ENCODE peak calls at places on chromosomes 2 and 18, in eight cellular contexts. One of them, this sample, is unnamed. For H3K9me3 and H3K4me1, the result is how much of the 10 kb centered on the place peaks cover.

GRCh38 chr2:128411431-128411830 is 92.8 kb upstream of the HS6ST1 start:
- DNase-seq in colonic mucosa: peak
- DNase-seq in fibroblast of lung: no peak
- DNase-seq in heart left ventricle: peak
- DNase-seq in neural progenitor cell: no peak
- DNase-seq in PC-3: no peak
- DNase-seq in upper lobe of right lung: peak
- DNase-seq in breast epithelium: no peak
- DNase-seq in this sample: no peak

GRCh38 chr2:152740743-152741328 is 22.4 kb downstream of the ARL6IP6 start:
- DNase-seq in fibroblast of lung: peak
- DNase-seq in neural progenitor cell: peak
- DNase-seq in PC-3: peak
- DNase-seq in heart left ventricle: no peak
- DNase-seq in breast epithelium: no peak
- DNase-seq in upper lobe of right lung: no peak
- DNase-seq in colonic mucosa: no peak
- DNase-seq in this sample: no peak

GRCh38 chr2:10329880-10330699 is 27.4 kb downstream of the HPCAL1 start:
- DNase-seq in breast epithelium: no peak
- DNase-seq in PC-3: peak
- DNase-seq in neural progenitor cell: no peak
- DNase-seq in heart left ventricle: no peak
- DNase-seq in upper lobe of right lung: no peak
- DNase-seq in fibroblast of lung: peak
- DNase-seq in colonic mucosa: no peak
- DNase-seq in this sample: no peak

GRCh38 chr2:47336259-47337238 is 66.4 kb upstream of the MSH2 start:
- DNase-seq in fibroblast of lung: no peak
- DNase-seq in neural progenitor cell: no peak
- DNase-seq in breast epithelium: no peak
- DNase-seq in colonic mucosa: peak
- DNase-seq in heart left ventricle: no peak
- DNase-seq in PC-3: no peak
- DNase-seq in upper lobe of right lung: no peak
- DNase-seq in this sample: no peak

GRCh38 chr2:186713664-186714063 is 19.8 kb downstream of the FAM171B start:
- DNase-seq in fibroblast of lung: no peak
- DNase-seq in PC-3: no peak
- DNase-seq in colonic mucosa: no peak
- DNase-seq in neural progenitor cell: no peak
- DNase-seq in breast epithelium: no peak
- DNase-seq in upper lobe of right lung: no peak
- DNase-seq in heart left ventricle: no peak
- DNase-seq in this sample: no peak

GRCh38 chr2:215505044-215505786 is 69.3 kb upstream of the FN1 start:
- DNase-seq in breast epithelium: no peak
- DNase-seq in neural progenitor cell: no peak
- DNase-seq in fibroblast of lung: peak
- DNase-seq in PC-3: no peak
- DNase-seq in heart left ventricle: no peak
- DNase-seq in upper lobe of right lung: no peak
- DNase-seq in colonic mucosa: peak
- DNase-seq in this sample: no peak

GRCh38 chr2:97914691-97915213 is 81.0 kb downstream of the TMEM131 start:
- DNase-seq in colonic mucosa: no peak
- DNase-seq in fibroblast of lung: peak
- DNase-seq in upper lobe of right lung: no peak
- DNase-seq in PC-3: no peak
- DNase-seq in neural progenitor cell: no peak
- DNase-seq in heart left ventricle: no peak
- DNase-seq in breast epithelium: no peak
- DNase-seq in this sample: no peak

GRCh38 chr2:178924817-178925216 is 117.6 kb upstream of the TTN start:
- DNase-seq in fibroblast of lung: no peak
- DNase-seq in heart left ventricle: no peak
- DNase-seq in colonic mucosa: no peak
- DNase-seq in neural progenitor cell: no peak
- DNase-seq in PC-3: peak
- DNase-seq in upper lobe of right lung: no peak
- DNase-seq in breast epithelium: no peak
- DNase-seq in this sample: no peak

GRCh38 chr2:48482774-48483173 is 47.2 kb upstream of the STON1 start:
- DNase-seq in upper lobe of right lung: no peak
- DNase-seq in neural progenitor cell: no peak
- DNase-seq in fibroblast of lung: peak
- DNase-seq in heart left ventricle: no peak
- DNase-seq in breast epithelium: no peak
- DNase-seq in colonic mucosa: no peak
- DNase-seq in PC-3: no peak
- DNase-seq in this sample: no peak

GRCh38 chr2:10249798-10250197 is 52.9 kb upstream of the HPCAL1 start:
- DNase-seq in breast epithelium: no peak
- DNase-seq in PC-3: no peak
- DNase-seq in neural progenitor cell: no peak
- DNase-seq in heart left ventricle: no peak
- DNase-seq in colonic mucosa: no peak
- DNase-seq in upper lobe of right lung: no peak
- DNase-seq in fibroblast of lung: no peak
- DNase-seq in this sample: no peak

GRCh38 chr2:195659114-195659513 is 2.1 kb downstream of the SLC39A10 start:
- DNase-seq in breast epithelium: no peak
- DNase-seq in colonic mucosa: no peak
- DNase-seq in upper lobe of right lung: no peak
- DNase-seq in PC-3: no peak
- DNase-seq in fibroblast of lung: peak
- DNase-seq in neural progenitor cell: no peak
- DNase-seq in heart left ventricle: no peak
- DNase-seq in this sample: peak

GRCh38 chr2:65416945-65417344 is 15.5 kb downstream of the SPRED2 start:
- DNase-seq in upper lobe of right lung: no peak
- DNase-seq in PC-3: peak
- DNase-seq in neural progenitor cell: no peak
- DNase-seq in breast epithelium: no peak
- DNase-seq in colonic mucosa: peak
- DNase-seq in heart left ventricle: no peak
- DNase-seq in fibroblast of lung: no peak
- DNase-seq in this sample: no peak

GRCh38 chr2:85995648-85996529 is 107.1 kb upstream of the ST3GAL5 start:
- DNase-seq in upper lobe of right lung: no peak
- DNase-seq in heart left ventricle: no peak
- DNase-seq in colonic mucosa: no peak
- DNase-seq in breast epithelium: peak
- DNase-seq in fibroblast of lung: no peak
- DNase-seq in PC-3: no peak
- DNase-seq in neural progenitor cell: no peak
- DNase-seq in this sample: no peak

GRCh38 chr18:59005266-59005665 is 134.4 kb upstream of the SEC11C start:
- DNase-seq in PC-3: peak
- DNase-seq in breast epithelium: no peak
- DNase-seq in heart left ventricle: peak
- DNase-seq in upper lobe of right lung: no peak
- DNase-seq in colonic mucosa: no peak
- DNase-seq in fibroblast of lung: peak
- DNase-seq in neural progenitor cell: no peak
- DNase-seq in this sample: no peak

GRCh38 chr2:33190393-33190937 is 243.7 kb downstream of the LTBP1 start:
- DNase-seq in heart left ventricle: no peak
- DNase-seq in PC-3: no peak
- DNase-seq in breast epithelium: no peak
- DNase-seq in colonic mucosa: no peak
- DNase-seq in neural progenitor cell: no peak
- DNase-seq in upper lobe of right lung: no peak
- DNase-seq in fibroblast of lung: no peak
- DNase-seq in this sample: no peak

GRCh38 chr2:66925128-66925527 is 472.0 kb upstream of the ETAA1 start:
- DNase-seq in upper lobe of right lung: no peak
- DNase-seq in fibroblast of lung: peak
- DNase-seq in PC-3: peak
- DNase-seq in heart left ventricle: no peak
- DNase-seq in colonic mucosa: no peak
- DNase-seq in neural progenitor cell: no peak
- DNase-seq in breast epithelium: no peak
- DNase-seq in this sample: no peak

GRCh38 chr2:84704505-84705244 is 176.2 kb downstream of the TRABD2A start:
- DNase-seq in heart left ventricle: no peak
- DNase-seq in neural progenitor cell: no peak
- DNase-seq in colonic mucosa: peak
- DNase-seq in breast epithelium: no peak
- DNase-seq in fibroblast of lung: peak
- DNase-seq in PC-3: no peak
- DNase-seq in upper lobe of right lung: peak
- DNase-seq in this sample: no peak

GRCh38 chr2:44941551-44942234 is at the start of gene SIX3:
- DNase-seq in breast epithelium: no peak
- DNase-seq in colonic mucosa: no peak
- DNase-seq in fibroblast of lung: no peak
- DNase-seq in neural progenitor cell: peak
- DNase-seq in PC-3: peak
- DNase-seq in heart left ventricle: no peak
- DNase-seq in upper lobe of right lung: no peak
- DNase-seq in this sample: peak

GRCh38 chr2:57210855-57211254 is 835.8 kb upstream of the VRK2 start:
- DNase-seq in heart left ventricle: no peak
- DNase-seq in colonic mucosa: no peak
- DNase-seq in fibroblast of lung: no peak
- DNase-seq in upper lobe of right lung: no peak
- DNase-seq in neural progenitor cell: no peak
- DNase-seq in breast epithelium: no peak
- DNase-seq in PC-3: no peak
- DNase-seq in this sample: no peak
- H3K9me3 ChIP-seq in heart left ventricle: under half
- H3K9me3 ChIP-seq in colonic mucosa: under half
- H3K9me3 ChIP-seq in fibroblast of lung: under half
- H3K9me3 ChIP-seq in upper lobe of right lung: under half
- H3K9me3 ChIP-seq in neural progenitor cell: under half
- H3K9me3 ChIP-seq in breast epithelium: under half
- H3K9me3 ChIP-seq in PC-3: under half
- H3K9me3 ChIP-seq in this sample: under half

DNA sequence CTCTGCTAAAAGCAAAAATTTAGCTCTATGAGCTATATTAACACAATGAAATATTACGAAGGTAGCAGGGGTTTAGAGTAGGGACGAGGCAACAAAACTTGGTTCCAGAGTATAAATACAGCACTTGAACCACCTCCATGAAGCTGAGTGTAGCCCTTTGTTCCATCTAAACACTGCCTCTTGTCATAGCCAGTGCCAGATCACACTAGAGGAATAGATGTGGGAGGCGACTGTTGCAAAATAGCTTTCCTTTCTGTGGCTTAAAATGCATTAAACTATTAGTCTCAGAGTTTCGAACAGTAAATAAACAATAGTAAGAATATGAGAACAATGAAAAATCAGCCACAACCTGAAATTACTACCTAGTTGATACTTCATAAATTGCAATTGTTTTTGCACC is 29.8 kb downstream of the PIEZO2 start:
- DNase-seq in heart left ventricle: no peak
- DNase-seq in colonic mucosa: no peak
- DNase-seq in fibroblast of lung: no peak
- DNase-seq in breast epithelium: no peak
- DNase-seq in PC-3: no peak
- DNase-seq in upper lobe of right lung: no peak
- DNase-seq in neural progenitor cell: no peak
- DNase-seq in this sample: no peak
- H3K4me1 ChIP-seq in heart left ventricle: under half
- H3K4me1 ChIP-seq in colonic mucosa: under half
- H3K4me1 ChIP-seq in fibroblast of lung: under half
- H3K4me1 ChIP-seq in breast epithelium: under half
- H3K4me1 ChIP-seq in PC-3: under half
- H3K4me1 ChIP-seq in upper lobe of right lung: under half
- H3K4me1 ChIP-seq in neural progenitor cell: under half
- H3K4me1 ChIP-seq in this sample: under half

DNA sequence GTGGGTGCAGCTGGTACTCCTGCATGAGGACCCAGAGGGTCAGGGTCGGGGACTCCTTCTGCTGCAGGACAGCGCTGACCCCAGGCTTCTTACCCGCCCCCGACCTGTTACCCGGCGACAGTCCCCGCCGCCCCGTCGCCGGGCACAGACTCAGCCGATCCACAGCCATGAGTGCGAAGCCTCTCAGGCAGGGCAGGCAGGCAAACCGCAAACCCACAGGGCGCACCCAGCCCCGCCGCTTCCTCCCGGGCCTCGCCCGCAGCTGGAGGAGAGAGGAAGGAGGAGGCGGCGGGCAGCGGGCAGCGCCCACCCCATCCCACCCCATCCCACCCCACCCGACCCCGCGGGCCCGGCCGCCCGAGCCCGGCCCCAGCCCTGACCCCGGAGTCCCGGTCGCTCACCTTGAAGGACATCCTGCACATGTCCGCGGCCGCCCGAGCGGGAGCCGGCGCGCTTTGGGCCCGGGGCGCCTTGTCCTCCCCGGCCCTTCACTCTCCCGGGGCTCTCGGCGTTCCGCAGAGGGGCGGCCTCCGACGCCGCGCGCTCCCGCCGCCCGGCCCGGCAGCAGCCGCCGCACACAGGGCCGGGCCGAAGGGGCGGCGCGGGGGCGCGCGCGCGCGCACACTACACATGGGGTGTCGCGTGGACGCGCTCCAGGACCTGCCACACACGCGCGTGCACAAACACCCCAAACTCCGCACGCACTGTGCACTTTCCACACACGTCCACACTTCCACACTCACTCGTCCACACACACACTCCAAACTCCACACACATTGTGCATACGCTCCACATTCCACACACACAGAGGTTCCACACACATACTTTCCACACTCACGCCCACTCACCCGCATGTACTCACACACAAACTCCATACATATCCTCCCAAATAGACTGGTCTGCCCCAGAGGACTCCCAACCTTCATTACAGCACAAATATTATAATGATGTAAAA is at the start of gene ANKRD29:
- DNase-seq in colonic mucosa: peak
- DNase-seq in fibroblast of lung: peak
- DNase-seq in breast epithelium: no peak
- DNase-seq in upper lobe of right lung: peak
- DNase-seq in PC-3: peak
- DNase-seq in heart left ventricle: peak
- DNase-seq in neural progenitor cell: peak
- DNase-seq in this sample: peak
- H3K27ac ChIP-seq in colonic mucosa: no peak
- H3K27ac ChIP-seq in fibroblast of lung: no peak
- H3K27ac ChIP-seq in breast epithelium: peak
- H3K27ac ChIP-seq in upper lobe of right lung: peak
- H3K27ac ChIP-seq in PC-3: peak
- H3K27ac ChIP-seq in heart left ventricle: peak
- H3K27ac ChIP-seq in neural progenitor cell: no peak
- H3K27ac ChIP-seq in this sample: no peak

GRCh38 chr2:162768646-162769045 is 69.9 kb downstream of the KCNH7 start:
- DNase-seq in colonic mucosa: no peak
- DNase-seq in upper lobe of right lung: no peak
- DNase-seq in heart left ventricle: no peak
- DNase-seq in PC-3: no peak
- DNase-seq in neural progenitor cell: peak
- DNase-seq in breast epithelium: no peak
- DNase-seq in fibroblast of lung: no peak
- DNase-seq in this sample: no peak

DNA sequence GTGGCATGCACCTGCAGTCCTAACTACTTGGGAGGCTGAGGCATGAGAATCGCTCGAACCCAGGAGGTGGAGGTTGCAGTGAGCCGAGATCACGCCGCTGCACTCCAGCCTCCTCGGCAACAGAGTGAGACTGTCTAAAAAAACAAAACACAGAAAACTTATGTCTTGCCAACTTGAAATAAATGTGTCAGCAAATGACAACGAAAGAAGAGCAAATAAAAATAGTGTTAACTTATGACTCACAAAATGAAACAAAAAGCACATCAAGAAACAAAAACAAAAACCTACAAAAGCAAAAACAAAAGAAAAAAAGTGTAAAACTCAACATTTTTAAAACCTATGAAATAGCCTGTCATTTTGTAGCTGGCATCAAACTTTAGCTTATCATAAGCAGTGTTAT is 65.2 kb downstream of the KCNH7 start:
- DNase-seq in PC-3: no peak
- DNase-seq in upper lobe of right lung: peak
- DNase-seq in fibroblast of lung: no peak
- DNase-seq in neural progenitor cell: no peak
- DNase-seq in heart left ventricle: no peak
- DNase-seq in breast epithelium: no peak
- DNase-seq in colonic mucosa: no peak
- DNase-seq in this sample: no peak
- H3K9me3 ChIP-seq in PC-3: under half
- H3K9me3 ChIP-seq in upper lobe of right lung: under half
- H3K9me3 ChIP-seq in fibroblast of lung: under half
- H3K9me3 ChIP-seq in neural progenitor cell: under half
- H3K9me3 ChIP-seq in heart left ventricle: under half
- H3K9me3 ChIP-seq in breast epithelium: under half
- H3K9me3 ChIP-seq in colonic mucosa: under half
- H3K9me3 ChIP-seq in this sample: under half